ENCODE peak calls at places on chromosomes 12 and 14, in six cellular contexts. W is A549, V is IMR-90, M is sigmoid colon, U is upper lobe of left lung, X is gastrocnemius medialis. N is an unnamed sample.

GRCh38 chr12:15193927-15194326 is 27.3 kb downstream of the RERG start:
- DNase-seq in W (peak; percentile 17), V (no peak), M (peak; percentile 78), U (no peak), X (no peak), N (no peak)

GRCh38 chr12:42557586-42558172 is 31.9 kb downstream of the PRICKLE1 start:
- DNase-seq in W (no peak), V (peak; percentile 34), M (no peak), U (no peak), X (no peak), N (no peak)

GRCh38 chr12:2052861-2053674 is at the start of gene CACNA1C:
- DNase-seq in W (peak; percentile 30), V (peak; percentile 66), M (peak; percentile 86), U (no peak), X (no peak), N (peak; percentile 51)

GRCh38 chr12:91017511-91018263 is 12.9 kb upstream of the EPYC start:
- DNase-seq in W (no peak), V (no peak), M (no peak), U (no peak), X (no peak), N (no peak)

GRCh38 chr14:46488374-46488773 is 163.2 kb downstream of the RPL10L start:
- DNase-seq in W (no peak), V (no peak), M (no peak), U (no peak), X (no peak), N (no peak)

GRCh38 chr12:106135075-106135474 is 3.7 kb downstream of the NUAK1 start:
- DNase-seq in W (no peak), V (peak; percentile 41), M (no peak), U (no peak), X (no peak), N (no peak)

GRCh38 chr14:65286443-65286842 is 126.1 kb upstream of the FUT8 start:
- DNase-seq in W (peak; percentile 23), V (no peak), M (no peak), U (no peak), X (no peak), N (no peak)

GRCh38 chr12:18267427-18267826 is 6.1 kb downstream of the PIK3C2G start:
- DNase-seq in W (no peak), V (no peak), M (no peak), U (no peak), X (no peak), N (no peak)

GRCh38 chr12:3468329-3468728 is 22.7 kb upstream of the PRMT8 start:
- DNase-seq in W (no peak), V (no peak), M (no peak), U (no peak), X (no peak), N (no peak)

GRCh38 chr14:99242816-99243795 is 28.9 kb downstream of the BCL11B start:
- DNase-seq in W (no peak), V (no peak), M (no peak), U (no peak), X (no peak), N (no peak)

GRCh38 chr12:105048315-105048714 is 35.9 kb downstream of the ALDH1L2 start:
- DNase-seq in W (no peak), V (no peak), M (no peak), U (no peak), X (no peak), N (no peak)

GRCh38 chr14:53850714-53851296 is 105.8 kb downstream of the BMP4 start:
- DNase-seq in W (peak; percentile 75), V (peak; percentile 39), M (no peak), U (no peak), X (no peak), N (no peak)

GRCh38 chr14:82999802-83000201 is 1466.1 kb upstream of the SEL1L start:
- DNase-seq in W (no peak), V (peak; percentile 22), M (no peak), U (no peak), X (no peak), N (no peak)

GRCh38 chr12:132593938-132594358 is 16.4 kb downstream of the LRCOL1 start:
- DNase-seq in W (peak; percentile 98), V (peak; percentile 84), M (peak; percentile 95), U (peak; percentile 96), X (peak; percentile 69), N (no peak)

GRCh38 chr14:77051101-77051500 is 22.6 kb upstream of the IRF2BPL start:
- DNase-seq in W (no peak), V (no peak), M (peak; percentile 81), U (peak; percentile 80), X (peak; percentile 65), N (no peak)

GRCh38 chr12:119802472-119802871 is 74.6 kb downstream of the CIT start:
- DNase-seq in W (no peak), V (peak; percentile 59), M (peak; percentile 73), U (no peak), X (peak; percentile 28), N (no peak)

GRCh38 chr14:94536836-94537235 is 24.4 kb upstream of the SERPINA4 start:
- DNase-seq in W (peak; percentile 65), V (no peak), M (no peak), U (no peak), X (no peak), N (no peak)

DNA sequence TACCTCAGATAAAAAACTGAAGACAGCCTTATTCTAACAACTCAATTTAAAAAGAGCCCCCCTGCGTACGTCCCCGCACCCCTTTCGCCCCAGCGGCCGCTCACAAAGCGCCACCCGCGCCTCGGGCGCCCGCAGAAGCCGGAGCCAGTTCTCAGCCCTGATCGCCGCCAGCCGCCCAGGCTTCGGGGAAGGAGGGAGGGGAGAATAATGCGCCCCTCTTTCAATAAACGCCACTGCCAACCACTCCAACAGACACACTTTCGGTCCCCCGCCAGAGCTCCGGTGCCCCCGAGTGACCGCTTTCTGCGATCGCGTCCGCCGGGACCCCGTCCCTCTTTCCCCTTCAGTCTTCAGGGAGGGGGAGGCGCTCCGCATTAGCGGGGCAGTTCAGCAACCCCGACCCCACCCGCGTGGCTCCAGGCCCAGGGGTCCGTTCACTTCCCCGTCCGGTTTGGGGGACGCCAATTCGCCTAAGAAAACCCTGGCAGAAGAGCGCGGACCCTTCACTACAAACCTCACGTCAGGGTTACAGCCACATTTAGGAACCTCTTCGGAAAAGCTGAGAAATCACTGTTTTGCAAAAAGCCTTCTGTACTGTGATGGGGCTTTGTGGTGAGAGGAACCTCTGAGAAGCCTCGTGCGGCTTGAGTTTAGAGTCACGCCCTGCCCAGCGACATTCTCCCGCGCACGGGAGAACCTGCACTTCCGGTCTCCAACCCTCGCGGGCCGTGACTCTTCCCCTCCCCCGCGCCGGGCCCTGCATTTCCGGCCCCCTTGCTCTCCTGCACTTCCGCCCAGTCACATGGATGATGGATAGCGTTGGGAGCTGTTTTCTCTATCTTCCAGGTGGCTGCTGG is 18.7 kb downstream of the FOXG1 start:
- DNase-seq in W (no peak), V (peak; percentile 0), M (no peak), U (no peak), X (no peak), N (peak; percentile 61)
- TF ChIP-seq POLR2A in W (no peak), V (no peak), M (no peak), U (no peak), X (no peak), N (peak; percentile 77)

DNA sequence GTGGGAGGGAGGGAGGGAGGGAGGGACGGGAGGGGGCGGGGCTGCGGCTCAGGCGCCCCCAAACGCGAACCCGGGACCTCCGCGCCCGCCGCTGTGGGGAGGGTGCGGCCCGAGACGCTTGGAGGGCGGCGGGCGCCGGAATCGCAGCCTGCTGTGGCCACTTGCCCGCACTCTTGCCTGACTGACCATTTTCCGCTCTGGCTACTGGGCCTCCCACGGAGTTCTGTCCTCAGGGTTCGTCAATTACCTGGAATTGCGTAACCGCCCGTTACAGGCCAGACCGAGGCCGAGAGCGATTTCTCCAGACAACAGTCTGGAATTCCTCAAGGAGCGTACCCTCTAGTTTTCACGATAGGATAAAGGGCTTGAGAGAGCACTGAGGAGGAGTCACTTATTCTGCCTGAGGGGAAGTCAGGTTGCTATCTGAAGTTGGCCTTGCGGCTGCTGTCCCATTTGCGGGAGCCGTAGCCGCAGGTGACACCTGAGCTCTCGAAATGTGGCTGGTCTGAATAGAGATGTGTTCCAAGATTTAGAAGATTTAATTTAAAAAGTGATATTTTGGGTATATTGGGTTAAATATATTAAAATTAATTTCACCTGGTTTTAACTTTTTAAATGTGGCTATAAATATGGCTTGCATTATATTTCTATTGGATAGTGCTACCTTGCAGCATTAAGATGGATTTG is 446 bp upstream of the ZNF641 start:
- DNase-seq in W (peak; percentile 74), V (peak; percentile 59), M (peak; percentile 93), U (peak; percentile 83), X (peak; percentile 63), N (no peak)
- TF ChIP-seq POLR2A in W (no peak), V (peak; percentile 60), M (no peak), U (no peak), X (peak; percentile 60), N (no peak)

DNA sequence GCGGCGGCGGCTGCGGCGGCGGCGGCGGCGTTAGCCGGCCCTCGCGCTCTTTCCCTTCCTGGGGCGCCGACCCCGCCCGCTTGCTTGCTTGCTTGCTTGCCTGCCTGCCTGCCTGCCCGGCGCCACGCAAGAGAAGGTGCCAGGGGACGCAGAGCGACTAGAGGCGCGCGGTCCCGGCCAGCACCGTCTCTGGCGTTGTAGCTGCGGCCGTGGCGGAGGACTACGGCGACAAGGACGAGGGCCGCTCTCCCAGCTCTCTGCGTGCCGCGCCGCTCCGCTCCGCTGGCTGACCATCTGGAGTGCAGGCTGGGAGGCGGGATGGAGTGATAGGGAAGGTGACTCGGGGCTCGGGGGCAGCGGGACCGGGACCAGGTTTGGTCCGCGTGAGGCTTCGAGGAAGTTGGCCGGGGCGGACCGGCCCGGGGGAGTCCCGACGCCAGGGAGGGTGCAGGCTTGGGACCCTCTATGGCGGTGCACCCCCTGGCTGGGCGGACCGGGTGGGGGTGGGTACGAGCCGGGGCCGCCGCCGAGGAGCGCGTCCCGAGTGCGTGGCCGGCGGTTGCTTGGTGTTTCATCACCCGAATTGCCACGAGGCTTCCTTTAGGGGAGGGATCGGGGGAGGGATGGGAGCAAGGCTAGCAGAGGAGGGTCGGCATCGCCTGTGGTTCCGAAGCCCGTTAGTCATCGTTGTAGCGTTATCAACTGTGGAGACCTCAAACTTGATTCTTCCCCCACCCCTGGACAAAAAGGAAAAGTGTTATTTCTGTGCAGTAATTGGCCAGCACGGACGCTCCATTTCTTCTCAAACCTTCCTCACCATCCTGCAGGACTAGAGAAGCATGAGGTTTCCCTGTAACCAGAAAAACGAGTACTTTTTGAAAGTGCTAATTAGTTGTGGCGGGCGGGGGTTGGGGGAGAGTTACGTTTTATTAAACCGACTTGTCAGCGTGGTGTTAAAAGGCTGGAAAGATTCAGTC is 566 bp downstream of the XPOT start:
- DNase-seq in W (peak; percentile 83), V (peak; percentile 91), M (peak; percentile 84), U (peak; percentile 61), X (peak; percentile 41), N (no peak)
- TF ChIP-seq POLR2A in W (peak; percentile 55), V (peak; percentile 83), M (no peak), U (no peak), X (peak; percentile 89), N (no peak)

DNA sequence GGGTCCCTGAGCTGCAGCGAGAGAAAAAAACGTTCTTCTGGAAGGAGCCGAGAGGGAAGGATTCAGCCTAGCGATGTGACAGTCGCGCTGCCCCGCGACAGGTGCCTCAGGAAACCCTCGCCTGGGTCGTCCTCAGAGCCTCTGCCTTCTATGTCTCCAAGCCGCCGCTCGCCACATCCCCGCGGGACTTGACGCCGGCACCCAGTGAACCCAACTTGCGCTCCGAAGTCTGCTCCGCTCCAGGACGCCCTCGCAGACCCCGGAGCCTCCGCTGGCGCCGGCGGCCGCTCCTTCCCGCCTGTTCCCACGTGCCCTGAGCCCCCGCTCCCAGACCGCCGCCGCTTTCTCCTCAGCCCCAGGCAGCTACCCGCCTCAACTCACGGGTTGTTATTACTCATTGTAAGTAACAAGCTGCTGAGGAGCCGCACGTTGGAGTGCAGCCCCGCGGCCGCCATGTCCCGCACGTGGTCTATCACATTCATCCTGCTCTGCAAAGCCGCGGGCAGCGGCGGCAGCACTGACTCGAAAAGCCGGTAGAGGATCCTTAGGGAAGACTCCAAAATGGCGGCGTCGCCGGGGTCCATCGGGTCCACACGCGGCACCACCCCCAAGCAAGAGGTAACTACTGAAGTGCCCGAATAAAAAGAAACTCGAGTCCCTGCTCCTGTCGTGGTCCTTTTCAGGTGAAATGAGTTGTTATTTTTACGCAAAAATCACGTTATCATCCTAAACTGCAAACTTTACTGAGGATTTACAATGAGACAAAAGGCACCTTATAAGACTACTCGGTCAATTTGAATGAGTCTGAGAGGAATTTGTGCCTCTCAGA is at the start of gene ANAPC7:
- DNase-seq in W (peak; percentile 96), V (peak; percentile 90), M (peak; percentile 96), U (peak; percentile 94), X (peak; percentile 81), N (peak; percentile 73)
- TF ChIP-seq POLR2A in W (peak; percentile 88), V (peak; percentile 87), M (peak; percentile 57), U (no peak), X (peak; percentile 35), N (no peak)